ENCODE peak calls at places on chromosomes 3 and 15, in six cellular contexts. X, O, E, M, D and A are unnamed samples.

GRCh38 chr15:69628256-69629093 is 175.9 kb downstream of the RPLP1 start:
- DNase-seq in X (no peak), O (no peak), E (no peak), M (no peak), D (no peak), A (no peak)

GRCh38 chr3:89278305-89278704 is 170.9 kb downstream of the EPHA3 start:
- DNase-seq in X (no peak), O (peak), E (no peak), M (peak), D (no peak), A (no peak)

GRCh38 chr15:43792761-43793493 is 807 bp downstream of the SERF2 start:
- DNase-seq in X (peak), O (no peak), E (peak), M (no peak), D (no peak), A (no peak)

GRCh38 chr3:48656061-48656840 is 6.4 kb downstream of the CELSR3 start:
- DNase-seq in X (peak), O (peak), E (no peak), M (peak), D (no peak), A (peak)

GRCh38 chr15:99703603-99704443 is 29.4 kb downstream of the LYSMD4 start:
- DNase-seq in X (no peak), O (no peak), E (peak), M (peak), D (no peak), A (no peak)

GRCh38 chr3:36656873-36657272 is 107.5 kb downstream of the DCLK3 start:
- DNase-seq in X (no peak), O (no peak), E (no peak), M (no peak), D (no peak), A (no peak)

GRCh38 chr3:124529826-124530571 is 200.3 kb upstream of the UMPS start:
- DNase-seq in X (no peak), O (no peak), E (no peak), M (no peak), D (no peak), A (no peak)

GRCh38 chr3:71380096-71380495 is 203.4 kb downstream of the FOXP1 start:
- DNase-seq in X (no peak), O (no peak), E (no peak), M (peak), D (no peak), A (no peak)

GRCh38 chr3:170205302-170205701 is 16.9 kb upstream of the PRKCI start:
- DNase-seq in X (no peak), O (no peak), E (no peak), M (no peak), D (peak), A (no peak)

GRCh38 chr3:14640157-14640562 is 11.4 kb upstream of the CCDC174 start:
- DNase-seq in X (no peak), O (no peak), E (no peak), M (no peak), D (no peak), A (no peak)

GRCh38 chr3:46463868-46464241 is 850 bp downstream of the LTF start:
- DNase-seq in X (no peak), O (no peak), E (no peak), M (no peak), D (no peak), A (no peak)
- TF ChIP-seq POLR2A in X (no peak), O (no peak), E (no peak), M (no peak), D (no peak), A (no peak)

DNA sequence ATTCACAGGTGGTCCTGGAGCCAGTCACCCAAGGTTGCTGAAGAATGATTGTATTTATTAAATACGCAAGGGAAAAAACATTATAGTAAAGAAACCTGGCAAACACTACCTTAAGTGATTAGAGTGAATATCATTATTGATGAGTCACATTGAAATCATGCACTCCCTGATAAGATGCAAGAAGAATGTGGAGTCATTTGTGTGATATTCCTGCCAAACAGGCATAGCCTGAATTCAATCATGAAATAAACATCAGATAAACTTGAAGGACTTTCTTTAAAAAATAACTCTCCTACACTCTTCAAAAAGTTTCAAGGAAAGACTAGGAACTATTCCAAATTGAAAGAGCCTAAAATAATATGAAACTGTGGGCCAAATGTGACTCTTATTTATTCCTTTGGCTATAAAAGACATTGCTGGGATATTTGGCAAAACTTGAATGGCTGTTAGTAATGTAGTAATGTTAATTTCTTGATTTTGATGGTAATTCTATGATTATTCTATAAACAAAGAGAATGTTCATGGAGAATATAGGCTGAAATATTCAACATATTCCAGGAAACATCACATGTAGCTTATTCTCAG is 625.7 kb upstream of the LMCD1 start:
- DNase-seq in X (no peak), O (no peak), E (no peak), M (no peak), D (no peak), A (no peak)
- TF ChIP-seq TAF1 in X (no peak), O (no peak), E (no peak), M (no peak), D (no peak), A (no peak)

DNA sequence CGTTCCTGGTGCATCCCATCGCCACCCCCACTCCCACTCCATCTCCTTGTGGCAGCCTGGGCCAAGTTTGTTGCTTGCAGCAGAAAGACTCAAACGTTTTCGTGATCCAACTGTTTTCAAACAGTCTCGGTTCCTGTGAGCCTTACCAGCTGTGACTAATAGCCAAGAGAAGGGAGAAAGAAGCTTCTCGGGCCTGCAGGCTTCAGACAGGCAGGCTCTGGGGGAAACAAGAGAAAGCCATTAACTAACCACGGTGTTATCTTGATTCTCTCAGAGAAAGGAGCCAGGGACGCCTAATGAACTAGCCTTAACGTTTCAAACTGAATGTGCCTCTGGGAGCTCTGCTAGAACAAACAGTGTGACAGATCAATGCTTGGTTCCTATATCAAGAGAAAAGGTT is 742.1 kb downstream of the NR2F2 start:
- DNase-seq in X (no peak), O (no peak), E (no peak), M (no peak), D (no peak), A (no peak)
- TF ChIP-seq POLR2A in X (no peak), O (no peak), E (no peak), M (no peak), D (no peak), A (no peak)

DNA sequence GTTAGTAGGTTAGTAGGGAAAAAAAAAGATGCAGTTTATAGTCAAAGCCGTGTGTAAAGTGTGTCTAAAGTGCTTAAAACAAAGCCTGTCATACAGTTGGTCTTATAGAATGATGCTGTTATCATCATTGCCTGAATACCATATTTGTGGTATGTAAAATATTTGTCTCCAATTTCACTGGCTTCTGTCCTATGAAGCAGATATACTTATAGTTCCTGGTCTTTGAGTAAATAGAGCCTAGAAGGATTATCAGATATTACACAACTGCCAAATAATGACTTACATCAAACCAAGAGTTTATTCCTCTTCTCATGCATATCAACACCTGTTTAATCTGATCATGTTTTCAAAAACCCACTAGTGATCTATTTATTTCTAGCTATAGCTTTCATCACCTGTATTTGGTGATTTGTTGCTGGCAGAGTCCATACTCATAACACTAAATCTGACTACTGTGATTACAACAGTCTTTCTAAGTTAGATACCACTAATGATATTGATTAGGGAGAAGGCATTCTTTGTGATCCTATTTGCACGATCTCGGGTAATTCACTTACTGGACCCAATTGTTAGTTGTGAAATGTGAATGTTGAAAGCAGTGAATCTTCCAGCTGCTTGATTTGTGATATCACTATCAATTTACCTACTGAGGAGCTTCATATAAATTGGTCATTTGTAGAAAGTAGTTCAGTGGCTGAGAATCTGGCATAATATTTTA is 413.7 kb downstream of the LPP start:
- DNase-seq in X (no peak), O (no peak), E (no peak), M (peak), D (no peak), A (no peak)
- TF ChIP-seq TAF1 in X (no peak), O (no peak), E (no peak), M (no peak), D (no peak), A (no peak)

DNA sequence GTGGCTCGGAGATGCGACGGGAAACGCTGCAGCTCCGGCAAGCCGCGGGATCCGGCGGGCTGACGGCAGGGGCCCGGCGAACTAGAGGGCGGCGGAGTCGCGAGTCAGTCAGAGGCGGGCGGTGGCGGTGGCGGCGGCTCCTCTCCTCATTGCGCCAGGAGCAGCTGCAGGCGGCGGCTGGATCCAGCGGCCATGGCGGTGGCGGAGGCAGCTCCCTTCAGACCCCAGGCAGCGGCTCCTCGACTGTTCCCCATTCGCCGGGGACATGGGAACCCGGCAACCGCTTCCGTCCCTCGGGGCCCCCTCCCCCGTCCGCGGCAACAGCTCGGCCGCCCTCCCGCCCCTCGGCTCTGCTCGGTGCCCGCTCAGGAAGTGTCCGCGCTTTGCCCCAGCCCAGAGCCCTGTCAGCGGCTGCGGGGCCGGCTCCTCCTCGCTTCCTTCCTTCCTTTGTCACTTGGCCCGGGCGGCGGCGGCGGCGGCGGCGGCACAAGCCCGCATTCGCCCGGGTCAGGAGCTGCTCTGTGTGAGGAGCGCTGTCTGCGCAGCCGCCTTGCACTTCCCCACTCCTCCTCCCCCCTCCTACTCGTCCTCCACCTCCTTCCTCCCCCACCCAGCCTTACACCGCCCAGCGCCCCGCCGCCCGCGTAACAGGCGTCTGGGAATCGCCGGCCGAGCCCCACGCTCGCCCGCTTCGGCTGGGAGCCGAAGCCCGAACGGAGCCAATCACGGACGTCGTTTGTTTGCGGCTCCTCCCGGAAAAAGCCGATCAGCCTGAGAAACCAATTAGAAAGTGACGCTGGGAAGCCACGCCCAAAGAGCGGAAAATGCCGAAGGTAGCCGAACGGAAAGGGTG is at the start of gene GSK3B:
- DNase-seq in X (peak), O (peak), E (peak), M (peak), D (no peak), A (peak)
- TF ChIP-seq POLR2A in X (peak), O (peak), E (peak), M (peak), D (peak), A (peak)